ENCODE peak calls at places on chromosomes 16 and 17, in eight cellular contexts. E is HCT116; Y is mammary epithelial cell; N is MM.1S; P is CD4-positive, CD25-positive, alpha-beta regulatory T cell; F is prostate gland; J is ovary; O is A549. W is an unnamed sample.

GRCh38 chr17:16623282-16623681 is 30.4 kb downstream of the ZNF624 start:
- DNase-seq in O (no peak), E (no peak), P (no peak), Y (no peak), F (no peak), N (no peak), J (no peak), W (no peak)

GRCh38 chr17:75891022-75891604 is 5.6 kb downstream of the TRIM65 start:
- DNase-seq in Y (no peak), F (no peak), P (no peak), J (no peak), E (no peak), O (no peak), N (no peak), W (no peak)

GRCh38 chr16:10013364-10013763 is 168.9 kb downstream of the GRIN2A start:
- DNase-seq in J (no peak), F (no peak), P (no peak), E (no peak), Y (no peak), N (no peak), O (no peak), W (no peak)

GRCh38 chr17:35780876-35781409 is 14.5 kb downstream of the MMP28 start:
- DNase-seq in Y (no peak), N (no peak), J (no peak), F (no peak), O (no peak), E (no peak), P (no peak), W (no peak)

GRCh38 chr16:1981972-1982574 is 804 bp upstream of the NOXO1 start:
- DNase-seq in J (no peak), N (no peak), F (peak), P (no peak), E (no peak), Y (peak), O (no peak), W (no peak)

GRCh38 chr17:61255609-61256008 is 144.0 kb upstream of the TBX2 start:
- DNase-seq in O (no peak), J (no peak), F (no peak), P (no peak), N (no peak), E (no peak), Y (no peak), W (no peak)

GRCh38 chr17:68378202-68379149 is 78.8 kb downstream of the WIPI1 start:
- DNase-seq in E (peak), P (no peak), F (peak), N (no peak), J (peak), Y (peak), O (peak), W (no peak)

GRCh38 chr17:18187226-18187625 is 3.6 kb downstream of the ALKBH5 start:
- DNase-seq in O (no peak), Y (peak), E (no peak), P (no peak), J (no peak), N (no peak), F (no peak), W (no peak)

GRCh38 chr17:21680366-21680765 is 12.0 kb upstream of the KCNJ18 start:
- DNase-seq in J (no peak), P (no peak), O (no peak), F (no peak), Y (no peak), N (no peak), E (no peak), W (no peak)

GRCh38 chr17:3935825-3936355 is 19.6 kb upstream of the P2RX1 start:
- DNase-seq in J (no peak), N (no peak), E (no peak), F (no peak), Y (peak), O (no peak), P (no peak), W (no peak)

GRCh38 chr17:4708436-4708835 is 2.0 kb upstream of the ARRB2 start:
- DNase-seq in Y (no peak), P (peak), J (no peak), O (no peak), F (no peak), N (peak), E (no peak), W (peak)

GRCh38 chr16:11743308-11744074 is 834 bp upstream of the TXNDC11 start:
- DNase-seq in E (peak), Y (peak), F (no peak), P (peak), J (peak), N (no peak), O (peak), W (no peak)

GRCh38 chr17:48294989-48295892 is 134.8 kb downstream of the SKAP1 start:
- DNase-seq in J (no peak), P (peak), N (peak), E (no peak), Y (no peak), F (no peak), O (no peak), W (no peak)

GRCh38 chr17:7992516-7992915 is 9.9 kb upstream of the GUCY2D start:
- DNase-seq in E (no peak), Y (peak), O (no peak), P (no peak), F (no peak), J (no peak), N (no peak), W (no peak)

GRCh38 chr17:82350182-82351030 is 8.6 kb upstream of the TEX19 start:
- DNase-seq in E (peak), J (no peak), N (peak), O (no peak), F (no peak), P (peak), Y (no peak), W (no peak)

GRCh38 chr17:4666296-4666695 is 24.8 kb upstream of the ALOX15 start:
- DNase-seq in O (no peak), E (no peak), P (no peak), J (no peak), Y (no peak), F (no peak), N (no peak), W (no peak)

GRCh38 chr16:81522141-81522701 is 77.6 kb downstream of the CMIP start:
- DNase-seq in O (no peak), F (no peak), Y (no peak), N (no peak), P (peak), E (peak), J (no peak), W (no peak)

GRCh38 chr16:48535831-48536599 is 74.0 kb downstream of the N4BP1 start:
- DNase-seq in P (no peak), J (peak), F (peak), O (no peak), Y (peak), E (no peak), N (peak), W (no peak)

GRCh38 chr16:30805056-30805369 is 18.0 kb upstream of the ZNF629 start:
- DNase-seq in O (no peak), Y (no peak), F (no peak), P (no peak), E (no peak), J (no peak), N (no peak), W (no peak)
- H3K27ac ChIP-seq in O (peak), Y (peak), F (peak), P (no peak), E (peak), J (peak), N (peak), W (no peak)

GRCh38 chr16:87032554-87032953 is 284.6 kb downstream of the C16orf95 start:
- DNase-seq in F (no peak), J (no peak), Y (no peak), E (no peak), P (no peak), N (no peak), O (no peak), W (no peak)

GRCh38 chr16:87033021-87033471 is 284.1 kb downstream of the C16orf95 start:
- DNase-seq in O (no peak), E (no peak), Y (no peak), N (no peak), F (no peak), J (no peak), P (no peak), W (no peak)

GRCh38 chr16:87035053-87035452 is 282.1 kb downstream of the C16orf95 start:
- DNase-seq in F (no peak), J (no peak), P (no peak), E (no peak), O (no peak), N (no peak), Y (no peak), W (no peak)

GRCh38 chr16:87033541-87034300 is 283.5 kb downstream of the C16orf95 start:
- DNase-seq in J (no peak), F (no peak), O (no peak), N (no peak), Y (no peak), E (no peak), P (no peak), W (no peak)

DNA sequence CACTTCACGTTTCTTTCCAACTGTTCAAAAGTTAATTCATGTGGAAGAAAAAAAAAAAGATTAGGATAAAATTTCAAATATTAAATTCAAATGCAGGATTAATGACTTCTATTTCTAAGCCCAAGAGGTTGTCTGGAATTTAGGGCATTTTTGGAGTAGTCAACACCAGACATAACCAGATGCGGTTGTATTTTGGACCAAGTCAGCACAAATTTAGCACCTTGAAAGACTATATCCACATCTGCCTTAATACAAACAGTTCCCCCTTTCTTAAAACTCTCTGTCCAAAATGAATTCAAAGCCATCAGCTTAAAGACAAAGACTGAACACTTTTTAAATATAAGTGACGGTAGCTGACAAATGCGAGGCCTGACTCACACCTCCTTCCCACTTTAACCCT is 282.9 kb downstream of the C16orf95 start:
- DNase-seq in O (no peak), P (no peak), J (no peak), N (no peak), E (no peak), F (no peak), Y (no peak), W (no peak)
- H3K27ac ChIP-seq in O (no peak), P (no peak), J (no peak), N (no peak), E (no peak), F (no peak), Y (no peak), W (no peak)

GRCh38 chr17:29674270-29674669 is 51.6 kb upstream of the CORO6 start:
- DNase-seq in J (no peak), Y (no peak), O (no peak), E (no peak), F (no peak), N (peak), P (peak), W (no peak)
- H3K27ac ChIP-seq in J (no peak), Y (no peak), O (no peak), E (no peak), F (no peak), N (peak), P (no peak), W (no peak)

GRCh38 chr16:68022278-68022727 is 729 bp downstream of the DDX28 start:
- DNase-seq in F (no peak), P (no peak), O (no peak), J (no peak), E (no peak), N (no peak), Y (no peak), W (no peak)
- H3K27ac ChIP-seq in F (peak), P (peak), O (peak), J (peak), E (peak), N (peak), Y (peak), W (peak)